ENCODE peak calls at places on chromosomes 6 and 20, in five cellular contexts. W is neural progenitor cell, H is mesothelial cell of epicardium, P is left ventricle myocardium inferior, F is lower lobe of right lung. I is an unnamed sample.

GRCh38 chr20:44218441-44218840 is 7.9 kb upstream of the OSER1 start:
- DNase-seq in W (no peak), H (no peak), P (no peak), F (no peak), I (no peak)

GRCh38 chr6:26607434-26608230 is 10.9 kb downstream of the ABT1 start:
- DNase-seq in W (peak), H (peak), P (no peak), F (no peak), I (no peak)

GRCh38 chr6:142867988-142868818 is 76.8 kb downstream of the HIVEP2 start:
- DNase-seq in W (no peak), H (no peak), P (no peak), F (no peak), I (no peak)

GRCh38 chr6:148509152-148509571 is 166.5 kb downstream of the SASH1 start:
- DNase-seq in W (no peak), H (no peak), P (no peak), F (no peak), I (no peak)

GRCh38 chr20:7772376-7772775 is 167.9 kb downstream of the HAO1 start:
- DNase-seq in W (no peak), H (no peak), P (peak), F (no peak), I (no peak)

GRCh38 chr6:20416567-20417345 is 15.1 kb downstream of the E2F3 start:
- DNase-seq in W (peak), H (no peak), P (no peak), F (no peak), I (no peak)

GRCh38 chr20:1721687-1722512 is 64.3 kb upstream of the SIRPG start:
- DNase-seq in W (no peak), H (no peak), P (no peak), F (no peak), I (no peak)

GRCh38 chr6:169991031-169991390 is 239.6 kb downstream of the ERMARD start:
- DNase-seq in W (no peak), H (no peak), P (no peak), F (no peak), I (no peak)

GRCh38 chr20:32585011-32585518 is at the start of gene NOL4L:
- DNase-seq in W (peak), H (peak), P (peak), F (no peak), I (no peak)

DNA sequence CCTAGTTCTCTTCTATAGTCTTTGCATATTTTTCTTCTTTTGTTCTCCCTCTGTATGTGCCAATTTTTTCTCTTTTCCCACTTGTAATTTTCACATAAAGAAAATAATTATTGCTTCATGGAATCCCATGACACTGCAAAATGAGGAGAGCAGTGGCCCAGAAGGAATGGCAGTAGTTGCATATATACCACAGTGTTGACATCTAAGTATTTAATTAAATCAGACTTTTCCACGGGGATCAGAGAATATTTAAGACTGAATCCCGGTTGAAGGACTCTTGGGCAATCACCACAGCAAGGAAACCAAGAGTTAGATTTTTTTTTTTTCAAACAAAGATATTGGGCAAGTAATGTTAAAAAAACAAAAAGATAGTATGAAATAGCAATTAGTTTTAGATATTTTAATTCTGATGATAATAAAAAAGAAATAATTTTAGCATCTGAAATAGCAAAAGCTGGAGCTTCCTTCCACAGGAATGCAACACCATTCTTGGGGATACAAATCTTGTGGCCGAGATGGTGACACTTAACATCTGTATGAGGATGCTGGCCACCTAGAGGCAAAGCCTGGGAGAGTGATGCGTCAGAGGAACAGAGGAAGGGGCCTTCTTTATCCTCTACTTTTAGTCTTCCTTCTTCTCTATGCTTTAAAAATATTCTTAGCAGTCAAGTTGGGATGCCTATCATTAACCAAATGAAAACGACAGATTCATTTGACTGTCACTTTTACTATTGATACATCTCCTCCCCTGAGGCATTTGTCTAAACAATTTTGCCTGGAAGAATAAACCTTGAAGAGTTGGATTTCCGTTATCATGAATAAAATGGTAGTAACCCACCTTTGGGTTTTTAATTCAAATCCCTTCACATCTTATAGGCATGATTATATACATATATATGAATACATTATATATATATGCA is 356.2 kb downstream of the GJA1 start:
- DNase-seq in W (peak), H (no peak), P (no peak), F (no peak), I (no peak)
- TF ChIP-seq CTCF in W (peak), H (no peak), P (peak), F (no peak), I (peak)

GRCh38 chr6:125791820-125792165 is 1.0 kb downstream of the NCOA7 start:
- DNase-seq in W (no peak), H (no peak), P (no peak), F (no peak), I (no peak)
- TF ChIP-seq CTCF in W (no peak), H (no peak), P (no peak), F (no peak), I (peak)

DNA sequence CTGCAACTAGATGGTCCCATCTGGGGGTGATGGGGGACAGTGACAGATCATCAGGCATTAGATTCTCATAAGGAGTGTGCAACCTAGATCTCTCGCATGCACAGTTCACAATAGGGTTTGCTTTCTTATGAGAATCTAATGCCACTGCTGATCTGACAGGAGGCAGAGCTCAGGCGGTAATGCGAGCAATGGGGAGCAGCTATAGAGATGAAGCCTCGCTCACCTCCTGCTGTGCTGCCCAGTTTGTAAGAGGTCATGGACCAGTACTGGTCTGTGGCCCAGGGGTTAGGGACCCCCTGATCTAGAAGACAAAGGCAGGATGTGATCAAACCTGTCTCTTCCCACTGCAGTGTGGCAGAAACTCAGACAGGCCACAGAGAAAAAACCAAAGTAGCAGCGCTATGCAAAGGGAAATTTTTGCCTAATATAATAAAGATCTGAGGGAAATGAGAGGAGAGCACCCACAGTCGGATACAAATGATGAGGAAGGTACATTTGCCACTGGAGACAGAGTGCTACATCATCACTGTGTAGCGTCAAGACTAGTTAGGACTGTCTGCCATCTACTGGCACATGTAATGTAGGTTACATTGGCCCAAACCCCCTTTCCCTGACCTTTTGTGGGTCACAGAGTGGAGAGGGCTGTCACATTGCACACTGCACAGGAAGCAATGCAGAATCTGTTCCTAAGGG is 4.1 kb upstream of the LY86 start:
- DNase-seq in W (no peak), H (no peak), P (no peak), F (no peak), I (no peak)
- TF ChIP-seq CTCF in W (no peak), H (no peak), P (no peak), F (no peak), I (no peak)

GRCh38 chr6:34235605-34236422 is 859 bp upstream of the HMGA1 start:
- DNase-seq in W (peak), H (peak), P (peak), F (peak), I (no peak)
- TF ChIP-seq CTCF in W (peak), H (no peak), P (no peak), F (no peak), I (no peak)

I was measured in type B pancreatic cell.